ENCODE peak calls at places on chromosome X, in five cellular contexts. One of them, this sample, is unnamed.

GRCh38 chrX:104707572-104707971 is 141.6 kb downstream of the IL1RAPL2 start:
- DNase-seq in mesendoderm: no peak
- DNase-seq in keratinocyte: no peak
- DNase-seq in GM23248: no peak
- DNase-seq in suprapubic skin: no peak
- DNase-seq in this sample: no peak

GRCh38 chrX:26007462-26007861 is 130.7 kb upstream of the MAGEB18 start:
- DNase-seq in mesendoderm: no peak
- DNase-seq in keratinocyte: no peak
- DNase-seq in GM23248: no peak
- DNase-seq in suprapubic skin: no peak
- DNase-seq in this sample: no peak

GRCh38 chrX:53284684-53285447 is 3.5 kb upstream of the IQSEC2 start:
- DNase-seq in mesendoderm: peak; percentile 64
- DNase-seq in keratinocyte: no peak
- DNase-seq in GM23248: peak; percentile 61
- DNase-seq in suprapubic skin: no peak
- DNase-seq in this sample: no peak

GRCh38 chrX:150683536-150684146 is 9.6 kb upstream of the MTMR1 start:
- DNase-seq in mesendoderm: peak; percentile 63
- DNase-seq in keratinocyte: no peak
- DNase-seq in GM23248: peak; percentile 56
- DNase-seq in suprapubic skin: no peak
- DNase-seq in this sample: no peak

GRCh38 chrX:9627827-9628406 is 137.7 kb downstream of the GPR143 start:
- DNase-seq in mesendoderm: no peak
- DNase-seq in keratinocyte: no peak
- DNase-seq in GM23248: peak; percentile 20
- DNase-seq in suprapubic skin: no peak
- DNase-seq in this sample: no peak

GRCh38 chrX:115960440-115961084 is 210.0 kb upstream of the AGTR2 start:
- DNase-seq in mesendoderm: peak; percentile 22
- DNase-seq in keratinocyte: peak; percentile 19
- DNase-seq in GM23248: no peak
- DNase-seq in suprapubic skin: no peak
- DNase-seq in this sample: peak; percentile 27

GRCh38 chrX:53223955-53224859 is 800 bp downstream of the KDM5C start:
- DNase-seq in mesendoderm: peak; percentile 18
- DNase-seq in keratinocyte: peak; percentile 19
- DNase-seq in GM23248: peak; percentile 79
- DNase-seq in suprapubic skin: no peak
- DNase-seq in this sample: peak; percentile 41

GRCh38 chrX:23756165-23756564 is 13.1 kb upstream of the ACOT9 start:
- DNase-seq in mesendoderm: peak; percentile 65
- DNase-seq in keratinocyte: no peak
- DNase-seq in GM23248: peak; percentile 64
- DNase-seq in suprapubic skin: no peak
- DNase-seq in this sample: no peak

GRCh38 chrX:2521927-2522386 is 21.2 kb upstream of the DHRSX start:
- DNase-seq in mesendoderm: no peak
- DNase-seq in keratinocyte: no peak
- DNase-seq in GM23248: no peak
- DNase-seq in suprapubic skin: no peak
- DNase-seq in this sample: no peak

GRCh38 chrX:68504237-68504636 is 5.4 kb downstream of the YIPF6 start:
- DNase-seq in mesendoderm: no peak
- DNase-seq in keratinocyte: no peak
- DNase-seq in GM23248: peak; percentile 64
- DNase-seq in suprapubic skin: no peak
- DNase-seq in this sample: peak; percentile 27

GRCh38 chrX:151973262-151973661 is 1.2 kb downstream of the GABRE start:
- DNase-seq in mesendoderm: peak; percentile 29
- DNase-seq in keratinocyte: no peak
- DNase-seq in GM23248: peak; percentile 34
- DNase-seq in suprapubic skin: no peak
- DNase-seq in this sample: no peak

GRCh38 chrX:49079489-49080428 is at the start of gene WDR45:
- DNase-seq in mesendoderm: peak; percentile 76
- DNase-seq in keratinocyte: no peak
- DNase-seq in GM23248: peak; percentile 86
- DNase-seq in suprapubic skin: peak; percentile 86
- DNase-seq in this sample: no peak

DNA sequence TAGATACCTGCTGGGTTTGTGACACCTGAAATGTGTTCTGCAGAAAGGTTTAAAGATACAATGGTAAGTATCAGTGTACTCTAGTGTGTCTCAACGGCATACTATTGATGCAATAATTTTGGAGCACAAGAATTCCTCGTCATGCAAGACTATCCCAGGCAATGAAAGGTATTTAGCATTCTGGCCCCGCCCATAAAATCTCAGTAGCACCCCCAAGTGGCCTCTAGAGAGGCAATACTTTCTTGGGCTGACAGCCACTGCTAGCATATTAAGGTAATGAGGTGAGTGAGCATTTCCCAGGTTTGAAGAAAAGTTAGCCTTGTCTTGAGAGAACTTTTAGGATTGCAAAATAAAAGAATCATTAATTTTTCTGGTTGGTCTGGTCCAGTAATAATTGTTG is 24.0 kb downstream of the TAB3 start:
- DNase-seq in mesendoderm: peak; percentile 64
- DNase-seq in keratinocyte: no peak
- DNase-seq in GM23248: peak; percentile 3
- DNase-seq in suprapubic skin: no peak
- DNase-seq in this sample: no peak
- H3K27ac ChIP-seq in mesendoderm: no peak overlapping the region
- H3K27ac ChIP-seq in keratinocyte: no peak overlapping the region
- H3K27ac ChIP-seq in GM23248: no peak overlapping the region
- H3K27ac ChIP-seq in suprapubic skin: no peak overlapping the region
- H3K27ac ChIP-seq in this sample: no peak overlapping the region

GRCh38 chrX:31713120-31713519 is 641.3 kb upstream of the FTHL17 start:
- DNase-seq in mesendoderm: no peak
- DNase-seq in keratinocyte: no peak
- DNase-seq in GM23248: no peak
- DNase-seq in suprapubic skin: no peak
- DNase-seq in this sample: no peak

GRCh38 chrX:31714797-31715196 is 643.0 kb upstream of the FTHL17 start:
- DNase-seq in mesendoderm: no peak
- DNase-seq in keratinocyte: no peak
- DNase-seq in GM23248: no peak
- DNase-seq in suprapubic skin: no peak
- DNase-seq in this sample: no peak

GRCh38 chrX:31715675-31716074 is 643.8 kb upstream of the FTHL17 start:
- DNase-seq in mesendoderm: no peak
- DNase-seq in keratinocyte: no peak
- DNase-seq in GM23248: no peak
- DNase-seq in suprapubic skin: no peak
- DNase-seq in this sample: no peak

DNA sequence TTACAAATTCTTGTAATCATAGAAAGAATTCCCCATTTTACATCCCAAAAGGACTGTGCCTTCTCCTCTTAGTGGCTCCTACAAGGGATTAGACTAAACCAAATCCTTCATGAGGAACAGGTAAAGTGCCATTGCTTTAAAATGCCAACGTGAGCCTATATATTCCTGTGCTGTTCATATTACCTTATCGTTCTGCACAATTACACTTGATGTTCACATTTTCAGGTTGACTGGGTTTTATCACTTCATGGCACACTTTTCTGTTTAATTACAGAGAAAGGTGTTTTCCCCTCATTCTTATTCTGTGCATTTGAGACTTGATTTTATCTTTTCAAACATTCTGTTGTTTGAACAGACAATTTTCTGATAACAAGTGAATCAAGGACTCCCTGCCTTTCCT is 645.6 kb upstream of the FTHL17 start:
- DNase-seq in mesendoderm: no peak
- DNase-seq in keratinocyte: no peak
- DNase-seq in GM23248: no peak
- DNase-seq in suprapubic skin: no peak
- DNase-seq in this sample: no peak
- H3K27ac ChIP-seq in mesendoderm: no peak overlapping the region
- H3K27ac ChIP-seq in keratinocyte: no peak overlapping the region
- H3K27ac ChIP-seq in GM23248: no peak overlapping the region
- H3K27ac ChIP-seq in suprapubic skin: no peak overlapping the region
- H3K27ac ChIP-seq in this sample: no peak overlapping the region

GRCh38 chrX:101736651-101737050 is 77.0 kb upstream of the ARMCX2 start:
- DNase-seq in mesendoderm: no peak
- DNase-seq in keratinocyte: no peak
- DNase-seq in GM23248: no peak
- DNase-seq in suprapubic skin: no peak
- DNase-seq in this sample: no peak
- H3K27ac ChIP-seq in mesendoderm: no peak overlapping the region
- H3K27ac ChIP-seq in keratinocyte: no peak overlapping the region
- H3K27ac ChIP-seq in GM23248: no peak overlapping the region
- H3K27ac ChIP-seq in suprapubic skin: no peak overlapping the region
- H3K27ac ChIP-seq in this sample: no peak overlapping the region

GRCh38 chrX:39855748-39856129 is 242.0 kb downstream of the BCOR start:
- DNase-seq in mesendoderm: peak; percentile 65
- DNase-seq in keratinocyte: no peak
- DNase-seq in GM23248: peak; percentile 62
- DNase-seq in suprapubic skin: no peak
- DNase-seq in this sample: no peak
- H3K27ac ChIP-seq in mesendoderm: no peak overlapping the region
- H3K27ac ChIP-seq in keratinocyte: no peak overlapping the region
- H3K27ac ChIP-seq in GM23248: no peak overlapping the region
- H3K27ac ChIP-seq in suprapubic skin: no peak overlapping the region
- H3K27ac ChIP-seq in this sample: no peak overlapping the region

GRCh38 chrX:19349263-19349662 is 5.5 kb downstream of the PDHA1 start:
- DNase-seq in mesendoderm: no peak
- DNase-seq in keratinocyte: no peak
- DNase-seq in GM23248: no peak
- DNase-seq in suprapubic skin: no peak
- DNase-seq in this sample: no peak

GRCh38 chrX:19350831-19351447 is 7.2 kb downstream of the PDHA1 start:
- DNase-seq in mesendoderm: no peak
- DNase-seq in keratinocyte: no peak
- DNase-seq in GM23248: no peak
- DNase-seq in suprapubic skin: no peak
- DNase-seq in this sample: no peak

GRCh38 chrX:19354625-19355024 is 10.9 kb downstream of the PDHA1 start:
- DNase-seq in mesendoderm: no peak
- DNase-seq in keratinocyte: no peak
- DNase-seq in GM23248: no peak
- DNase-seq in suprapubic skin: no peak
- DNase-seq in this sample: no peak
- H3K27ac ChIP-seq in mesendoderm: no peak overlapping the region
- H3K27ac ChIP-seq in keratinocyte: no peak overlapping the region
- H3K27ac ChIP-seq in GM23248: no peak overlapping the region
- H3K27ac ChIP-seq in suprapubic skin: no peak overlapping the region
- H3K27ac ChIP-seq in this sample: no peak overlapping the region

GRCh38 chrX:19673334-19674040 is 158.2 kb upstream of the MAP3K15 start:
- DNase-seq in mesendoderm: peak; percentile 60
- DNase-seq in keratinocyte: peak; percentile 66
- DNase-seq in GM23248: peak; percentile 94
- DNase-seq in suprapubic skin: no peak
- DNase-seq in this sample: no peak
- H3K27ac ChIP-seq in mesendoderm: no peak overlapping the region
- H3K27ac ChIP-seq in keratinocyte: peak overlapping the region; percentile 53
- H3K27ac ChIP-seq in GM23248: peak overlapping the region; percentile 59
- H3K27ac ChIP-seq in suprapubic skin: no peak overlapping the region
- H3K27ac ChIP-seq in this sample: peak overlapping the region; percentile 80

DNA sequence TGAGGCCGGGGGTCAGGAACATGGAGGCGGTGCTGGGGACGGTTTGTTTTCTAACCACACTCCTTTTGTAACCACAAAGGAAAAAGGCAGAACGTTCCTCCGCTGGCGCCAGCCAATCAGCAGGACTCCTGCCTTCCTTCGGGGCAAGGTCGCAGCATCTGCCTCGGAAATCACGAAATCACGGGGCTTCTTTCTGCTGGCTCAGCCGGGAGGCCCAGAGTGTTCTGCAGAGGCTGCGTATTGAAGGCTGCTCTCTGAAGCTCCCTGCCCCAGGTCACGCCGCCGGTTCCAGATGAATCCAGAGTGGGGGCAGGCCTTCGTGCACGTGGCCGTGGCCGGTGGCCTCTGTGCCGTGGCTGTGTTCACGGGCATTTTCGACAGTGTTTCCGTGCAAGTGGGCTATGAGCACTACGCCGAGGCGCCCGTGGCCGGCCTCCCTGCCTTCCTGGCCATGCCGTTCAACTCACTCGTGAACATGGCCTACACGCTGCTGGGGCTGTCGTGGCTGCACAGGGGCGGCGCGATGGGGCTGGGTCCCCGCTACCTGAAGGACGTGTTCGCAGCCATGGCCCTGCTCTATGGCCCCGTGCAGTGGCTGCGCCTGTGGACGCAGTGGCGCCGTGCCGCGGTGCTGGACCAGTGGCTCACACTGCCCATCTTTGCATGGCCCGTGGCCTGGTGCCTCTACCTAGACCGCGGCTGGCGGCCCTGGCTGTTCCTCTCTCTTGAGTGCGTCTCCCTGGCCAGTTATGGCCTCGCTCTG is 9.4 kb downstream of the TMEM187 start:
- DNase-seq in mesendoderm: no peak
- DNase-seq in keratinocyte: no peak
- DNase-seq in GM23248: no peak
- DNase-seq in suprapubic skin: no peak
- DNase-seq in this sample: no peak
- H3K27ac ChIP-seq in mesendoderm: no peak overlapping the region
- H3K27ac ChIP-seq in keratinocyte: no peak overlapping the region
- H3K27ac ChIP-seq in GM23248: no peak overlapping the region
- H3K27ac ChIP-seq in suprapubic skin: peak overlapping the region; percentile 34
- H3K27ac ChIP-seq in this sample: no peak overlapping the region